ENCODE peak calls at places on chromosomes 2 and 18, in ten cellular contexts. C is caudate nucleus; Q is retina; Z is CD4-positive, alpha-beta T cell; S is right atrium auricular region; D is activated CD4-positive, alpha-beta T cell treated with anti-CD3 and anti-CD28 coated beads, Interleukin-2, amount 10 ng/mL, durations not matched to agents 7 days and 5 days; O is memory B cell; H is AG09319; Y is GM04503; L is progenitor cell of endocrine pancreas. T is an unnamed sample.
A peak's percentile ranks its signal among the peaks of the same experiment; 100 is the strongest.

GRCh38 chr18:56068030-56068671 is 480.2 kb upstream of the TCF4 start:
- DNase-seq in S (no peak), L (no peak), Z (no peak), H (no peak), C (no peak), O (no peak), Y (peak; percentile 66), D (no peak), Q (no peak), T (peak; percentile 77)

GRCh38 chr2:5677133-5677532 is 15.1 kb upstream of the SOX11 start:
- DNase-seq in H (no peak), S (no peak), C (no peak), O (no peak), Y (no peak), L (no peak), Q (no peak), D (no peak), Z (no peak), T (no peak)

GRCh38 chr2:98219152-98219551 is 127.1 kb upstream of the CNGA3 start:
- DNase-seq in D (no peak), Y (no peak), L (no peak), Q (no peak), C (no peak), O (no peak), S (no peak), H (no peak), Z (no peak), T (no peak)

GRCh38 chr2:46824611-46825010 is 91.0 kb downstream of the MCFD2 start:
- DNase-seq in H (no peak), S (no peak), L (no peak), D (no peak), O (no peak), Y (no peak), Q (no peak), Z (no peak), C (no peak), T (no peak)

GRCh38 chr2:195898505-195898904 is 170.1 kb downstream of the DNAH7 start:
- DNase-seq in C (peak; percentile 47), L (no peak), Y (peak; percentile 93), S (peak; percentile 68), Z (no peak), D (no peak), Q (peak; percentile 19), O (no peak), H (peak; percentile 97), T (peak; percentile 99)

GRCh38 chr2:240906141-240906910 is at the start of gene CROCC2:
- DNase-seq in Y (no peak), O (no peak), Q (peak; percentile 80), D (no peak), H (no peak), Z (no peak), L (no peak), C (no peak), S (no peak), T (no peak)

GRCh38 chr2:68762665-68763064 is 28.1 kb downstream of the ARHGAP25 start:
- DNase-seq in Y (no peak), D (no peak), O (peak; percentile 57), L (no peak), S (no peak), Z (no peak), Q (no peak), C (no peak), H (no peak), T (no peak)

GRCh38 chr2:232340171-232340935 is 38.2 kb upstream of the ALPP start:
- DNase-seq in Y (no peak), D (no peak), Q (no peak), L (no peak), C (no peak), H (no peak), S (no peak), Z (no peak), O (no peak), T (no peak)

GRCh38 chr2:121611730-121612705 is 37.2 kb downstream of the CLASP1 start:
- DNase-seq in S (no peak), Z (no peak), D (no peak), O (no peak), Q (no peak), L (no peak), C (no peak), H (no peak), Y (no peak), T (no peak)

GRCh38 chr2:1673160-1673944 is 71.0 kb downstream of the PXDN start:
- DNase-seq in Y (no peak), D (no peak), O (no peak), L (no peak), Z (no peak), S (peak; percentile 46), H (no peak), C (no peak), Q (no peak), T (no peak)

GRCh38 chr2:127401757-127402695 is 14.3 kb upstream of the MAP3K2 start:
- DNase-seq in Q (no peak), S (no peak), H (no peak), D (no peak), Y (no peak), Z (no peak), C (no peak), L (no peak), O (no peak), T (no peak)

GRCh38 chr2:27501042-27501441 is 4.4 kb downstream of the GCKR start:
- DNase-seq in Y (no peak), Z (no peak), Q (no peak), D (no peak), O (no peak), L (no peak), C (no peak), S (no peak), H (no peak), T (no peak)

GRCh38 chr18:3029215-3029972 is 16.4 kb upstream of the LPIN2 start:
- DNase-seq in D (no peak), H (no peak), C (no peak), Q (no peak), O (no peak), S (peak; percentile 55), Z (no peak), Y (no peak), L (no peak), T (no peak)

GRCh38 chr2:97659256-97660043 is 4.4 kb downstream of the ACTR1B start:
- DNase-seq in L (no peak), D (no peak), O (no peak), C (no peak), Z (no peak), H (no peak), Q (no peak), S (no peak), Y (no peak), T (no peak)

GRCh38 chr2:239065962-239066361 is 218.1 kb downstream of the TWIST2 start:
- DNase-seq in O (no peak), H (no peak), Y (no peak), L (no peak), C (no peak), Q (no peak), Z (no peak), S (no peak), D (no peak), T (no peak)

GRCh38 chr2:216519154-216519762 is 20.6 kb downstream of the RPL37A start:
- DNase-seq in S (peak; percentile 75), H (peak; percentile 66), Y (no peak), Q (peak; percentile 73), O (peak; percentile 22), D (peak; percentile 76), L (peak; percentile 46), C (peak; percentile 73), Z (peak; percentile 20), T (no peak)

T was measured in AG04449.